ENCODE peak calls at places on chromosomes 12 and 14, in four cellular contexts. R is cardiac muscle cell, X is heart left ventricle, G is fibroblast of lung. S is an unnamed sample.

GRCh38 chr12:96424601-96425000 is 24.4 kb upstream of the CDK17 start:
- DNase-seq in R (no peak), X (no peak), G (peak; percentile 46), S (no peak)

GRCh38 chr12:31578632-31579031 is 12.3 kb downstream of the DENND5B start:
- DNase-seq in R (no peak), X (no peak), G (peak; percentile 75), S (no peak)

GRCh38 chr12:65494537-65494936 is 216.1 kb downstream of the MSRB3 start:
- DNase-seq in R (peak; percentile 56), X (no peak), G (peak; percentile 38), S (no peak)

GRCh38 chr14:86464386-86464785 is 934.4 kb downstream of the FLRT2 start:
- DNase-seq in R (no peak), X (no peak), G (no peak), S (no peak)

GRCh38 chr14:67620217-67620789 is 583 bp downstream of the ARG2 start:
- DNase-seq in R (peak; percentile 63), X (peak; percentile 30), G (no peak), S (no peak)

GRCh38 chr12:100058482-100059029 is 73.8 kb upstream of the ANKS1B start:
- DNase-seq in R (peak; percentile 0), X (no peak), G (peak; percentile 97), S (peak; percentile 92)

GRCh38 chr14:100223332-100224171 is 15.4 kb upstream of the YY1 start:
- DNase-seq in R (peak; percentile 47), X (no peak), G (no peak), S (peak; percentile 80)

GRCh38 chr12:68865399-68866154 is 57.6 kb downstream of the MDM2 start:
- DNase-seq in R (no peak), X (no peak), G (peak; percentile 52), S (no peak)

GRCh38 chr14:73393375-73393774 is 65.0 kb downstream of the NUMB start:
- DNase-seq in R (no peak), X (no peak), G (no peak), S (no peak)

GRCh38 chr14:24279301-24280186 is 8.1 kb upstream of the RABGGTA start:
- DNase-seq in R (no peak), X (peak; percentile 81), G (no peak), S (peak; percentile 66)

GRCh38 chr12:14938301-14938700 is at the start of gene ERP27:
- DNase-seq in R (no peak), X (no peak), G (no peak), S (no peak)

GRCh38 chr14:67532998-67533753 is at the start of gene PLEKHH1:
- DNase-seq in R (peak; percentile 87), X (peak; percentile 81), G (peak; percentile 78), S (peak; percentile 63)

GRCh38 chr14:106129274-106129673 is 602.9 kb downstream of the TMEM121 start:
- DNase-seq in R (no peak), X (no peak), G (no peak), S (no peak)

GRCh38 chr12:93705237-93705636 is 28.1 kb downstream of the CRADD start:
- DNase-seq in R (no peak), X (no peak), G (no peak), S (no peak)

GRCh38 chr12:93704122-93704521 is 26.9 kb downstream of the CRADD start:
- DNase-seq in R (no peak), X (no peak), G (no peak), S (no peak)

GRCh38 chr12:93706387-93706786 is 29.2 kb downstream of the CRADD start:
- DNase-seq in R (no peak), X (no peak), G (peak; percentile 29), S (no peak)

GRCh38 chr12:93702707-93703305 is 25.6 kb downstream of the CRADD start:
- DNase-seq in R (no peak), X (no peak), G (no peak), S (no peak)

DNA sequence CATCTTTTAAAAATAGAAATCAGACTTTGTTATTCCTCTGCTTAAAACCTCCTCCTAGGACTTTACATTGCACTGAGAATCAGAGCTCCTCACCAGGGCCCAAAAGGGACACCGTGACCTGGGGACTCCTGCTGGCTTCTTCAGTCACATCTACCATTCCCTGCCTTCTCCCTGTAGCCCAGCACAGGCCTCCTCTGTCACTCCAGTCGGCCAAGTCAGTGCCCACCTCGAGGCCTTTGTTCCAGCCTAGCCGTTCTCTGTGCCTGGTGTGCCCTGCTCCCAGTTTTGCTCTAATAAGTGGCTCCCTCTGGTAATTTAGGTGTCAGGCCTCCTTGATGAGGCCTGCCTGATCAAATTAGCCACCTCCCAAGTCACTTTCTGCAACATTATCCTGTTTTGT is 27.4 kb downstream of the CRADD start:
- DNase-seq in R (no peak), X (no peak), G (no peak), S (no peak)
- H3K27ac ChIP-seq in R (no peak overlapping the region), X (peak overlapping the region; percentile 14), G (no peak overlapping the region), S (no peak overlapping the region)

GRCh38 chr12:154058-154457 is 59.9 kb downstream of the SLC6A12 start:
- DNase-seq in R (no peak), X (no peak), G (no peak), S (no peak)

GRCh38 chr12:155006-155405 is 59.0 kb downstream of the SLC6A12 start:
- DNase-seq in R (no peak), X (no peak), G (no peak), S (no peak)

GRCh38 chr12:152440-152839 is 61.5 kb downstream of the SLC6A12 start:
- DNase-seq in R (no peak), X (no peak), G (no peak), S (no peak)

GRCh38 chr12:151579-151978 is 62.4 kb downstream of the SLC6A12 start:
- DNase-seq in R (no peak), X (no peak), G (no peak), S (no peak)

DNA sequence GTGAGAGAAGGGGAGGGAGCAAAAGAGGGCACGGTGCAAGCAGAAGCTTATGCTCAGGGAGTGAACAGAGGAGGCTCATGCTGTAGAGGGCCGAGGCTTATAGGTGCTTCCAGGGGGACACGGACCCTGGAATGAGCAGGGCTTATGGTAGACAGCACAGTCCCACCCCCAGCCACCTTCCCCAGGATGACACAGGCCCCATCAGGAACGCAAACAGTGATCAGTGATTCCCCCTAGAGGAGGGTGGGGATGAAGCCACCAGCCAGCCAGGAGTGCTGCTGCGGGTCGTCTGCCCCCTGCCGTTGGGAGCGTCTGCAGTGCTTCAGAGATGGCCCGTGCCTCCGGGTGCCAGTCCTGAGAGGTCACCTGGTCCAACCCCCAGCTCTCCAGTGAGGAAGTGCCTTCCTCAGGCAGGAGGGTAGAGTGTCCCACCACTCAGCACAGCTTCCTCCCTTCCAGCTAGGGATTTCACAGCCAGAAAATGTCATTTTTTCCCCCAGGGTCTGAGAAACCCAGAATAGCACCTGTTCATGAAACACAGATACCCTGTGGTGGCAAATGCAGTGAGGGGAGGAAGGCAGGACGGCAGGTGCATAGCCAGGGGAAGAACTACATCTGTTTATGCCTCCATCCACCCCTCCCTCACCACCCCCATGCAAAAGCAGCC is 60.7 kb downstream of the SLC6A12 start:
- DNase-seq in R (peak; percentile 82), X (no peak), G (peak; percentile 38), S (no peak)
- H3K27me3 ChIP-seq in R (no peaks in the 10 kb centered on the region), X (no peaks in the 10 kb centered on the region), G (peaks cover 5% of the 10 kb centered on the region), S (no peaks in the 10 kb centered on the region)

GRCh38 chr14:92605274-92605940 is 91.8 kb downstream of the RIN3 start:
- DNase-seq in R (no peak), X (no peak), G (no peak), S (no peak)

GRCh38 chr14:92610849-92611271 is 97.3 kb downstream of the RIN3 start:
- DNase-seq in R (no peak), X (no peak), G (no peak), S (no peak)

GRCh38 chr14:92607702-92608429 is 94.3 kb downstream of the RIN3 start:
- DNase-seq in R (no peak), X (no peak), G (peak; percentile 66), S (no peak)

GRCh38 chr14:92609955-92610354 is 96.4 kb downstream of the RIN3 start:
- DNase-seq in R (no peak), X (no peak), G (no peak), S (no peak)

DNA sequence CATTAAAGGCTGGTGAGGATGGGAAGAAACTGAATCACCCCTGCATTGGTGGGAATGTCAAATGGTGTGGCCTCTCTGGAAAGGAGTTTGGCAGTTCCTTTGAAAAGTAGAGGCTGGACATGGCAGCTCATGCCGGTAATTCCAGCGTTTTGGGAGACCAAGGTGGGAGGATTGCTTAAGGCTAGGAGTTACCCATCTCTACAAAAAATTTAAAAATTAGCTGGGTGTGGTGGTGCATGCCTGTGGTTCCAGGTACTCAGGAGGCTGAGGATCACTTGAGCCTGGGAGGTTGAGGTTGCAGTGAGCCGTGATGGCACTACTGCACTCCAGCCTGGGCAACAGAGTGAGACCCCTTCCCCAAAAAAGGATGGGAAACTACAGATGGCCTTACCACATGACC is 93.7 kb downstream of the RIN3 start:
- DNase-seq in R (no peak), X (no peak), G (no peak), S (no peak)
- TF ChIP-seq CTCF in R (no peak), X (no peak), G (no peak), S (no peak)

DNA sequence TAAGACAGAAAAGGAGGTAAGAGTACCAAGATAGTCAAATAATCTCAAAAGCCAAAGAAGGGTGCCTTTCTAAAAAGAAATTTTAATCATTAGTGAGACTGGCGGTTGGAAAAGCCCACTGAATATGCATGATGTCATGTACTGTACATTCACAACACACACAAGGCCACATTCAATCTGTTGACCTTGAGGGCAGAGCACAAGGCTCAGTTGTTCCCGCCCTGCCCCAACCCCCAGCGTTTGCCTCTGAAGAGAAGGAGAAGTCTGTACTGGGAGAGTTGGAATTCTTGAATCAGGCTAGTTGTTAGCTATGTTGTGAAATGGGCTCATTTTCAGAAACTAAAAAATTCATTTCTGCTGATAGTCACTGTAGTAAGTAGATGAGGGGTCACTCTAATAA is 50.2 kb upstream of the NID2 start:
- DNase-seq in R (no peak), X (no peak), G (no peak), S (no peak)
- H3K27ac ChIP-seq in R (no peak overlapping the region), X (no peak overlapping the region), G (peak overlapping the region; percentile 44), S (no peak overlapping the region)

GRCh38 chr14:76958975-76959710 is 69.4 kb downstream of the IRF2BPL start:
- DNase-seq in R (peak; percentile 74), X (peak; percentile 85), G (peak; percentile 95), S (peak; percentile 92)
- H3K27me3 ChIP-seq in R (no peaks in the 10 kb centered on the region), X (no peaks in the 10 kb centered on the region), G (no peaks in the 10 kb centered on the region), S (no peaks in the 10 kb centered on the region)

GRCh38 chr12:98227162-98227561 is 288.2 kb upstream of the TMPO start:
- DNase-seq in R (peak; percentile 19), X (no peak), G (no peak), S (peak; percentile 2)

GRCh38 chr12:98224584-98225221 is 290.7 kb upstream of the TMPO start:
- DNase-seq in R (no peak), X (no peak), G (no peak), S (no peak)

GRCh38 chr12:98229539-98229921 is 285.9 kb upstream of the TMPO start:
- DNase-seq in R (no peak), X (no peak), G (no peak), S (no peak)

GRCh38 chr12:98232753-98233385 is 282.5 kb upstream of the TMPO start:
- DNase-seq in R (no peak), X (no peak), G (peak; percentile 61), S (no peak)

GRCh38 chr12:98228619-98229538 is 286.5 kb upstream of the TMPO start:
- DNase-seq in R (no peak), X (no peak), G (no peak), S (no peak)
- TF ChIP-seq CTCF in R (no peak), X (no peak), G (no peak), S (no peak)

GRCh38 chr12:12272869-12273268 is 6.0 kb upstream of the LRP6 start:
- DNase-seq in R (no peak), X (no peak), G (peak; percentile 82), S (peak; percentile 18)
- H3K27ac ChIP-seq in R (no peak overlapping the region), X (no peak overlapping the region), G (peak overlapping the region; percentile 51), S (no peak overlapping the region)

GRCh38 chr12:20963303-20963702 is 152.8 kb downstream of the SLCO1B3 start:
- DNase-seq in R (no peak), X (no peak), G (no peak), S (no peak)
- H3K27me3 ChIP-seq in R (no peaks in the 10 kb centered on the region), X (no peaks in the 10 kb centered on the region), G (no peaks in the 10 kb centered on the region), S (no peaks in the 10 kb centered on the region)